ENCODE peak calls at places on chromosomes 16 and 17, in eight cellular contexts. E is anterior cingulate cortex, Y is ACHN, G is epithelial cell of esophagus, S is cardiac fibroblast, Q is T-helper 1 cell, M is HFF-Myc, O is lower leg skin. H is an unnamed sample.

GRCh38 chr17:12730931-12731521 is 58.3 kb upstream of the ARHGAP44 start:
- DNase-seq in O (peak; percentile 34), Y (no peak), M (no peak), G (peak; percentile 17), Q (no peak), E (no peak), S (peak; percentile 71), H (peak; percentile 84)

GRCh38 chr17:81412490-81413093 is 17.3 kb downstream of the BAHCC1 start:
- DNase-seq in G (peak; percentile 82), S (peak; percentile 70), Q (no peak), M (no peak), O (no peak), E (no peak), Y (no peak), H (no peak)

GRCh38 chr16:54282202-54282922 is 4.2 kb downstream of the IRX3 start:
- DNase-seq in G (peak; percentile 42), S (no peak), M (no peak), Y (no peak), O (no peak), E (no peak), Q (no peak), H (peak; percentile 84)

GRCh38 chr17:6254036-6254435 is 180.9 kb downstream of the AIPL1 start:
- DNase-seq in S (no peak), Y (peak; percentile 36), M (no peak), G (no peak), E (no peak), O (no peak), Q (no peak), H (no peak)

GRCh38 chr17:49730078-49730786 is 22.5 kb upstream of the SLC35B1 start:
- DNase-seq in E (peak; percentile 69), S (peak; percentile 65), M (peak; percentile 60), O (peak; percentile 42), Q (no peak), G (no peak), Y (no peak), H (peak; percentile 88)

GRCh38 chr17:31739300-31739699 is 119.7 kb downstream of the COPRS start:
- DNase-seq in Q (no peak), G (peak; percentile 66), M (no peak), S (peak; percentile 65), E (no peak), O (no peak), Y (no peak), H (no peak)

GRCh38 chr17:78138204-78139060 is 7.8 kb upstream of the C17orf99 start:
- DNase-seq in Q (no peak), M (no peak), O (no peak), G (no peak), S (no peak), Y (no peak), E (no peak), H (no peak)

GRCh38 chr16:8739151-8739550 is 58.3 kb downstream of the TMEM186 start:
- DNase-seq in Y (no peak), M (no peak), E (no peak), G (no peak), Q (no peak), S (no peak), O (no peak), H (no peak)

GRCh38 chr17:42518046-42518754 is 17.8 kb upstream of the NAGLU start:
- DNase-seq in S (peak; percentile 99), Y (peak; percentile 95), E (no peak), G (peak; percentile 93), Q (no peak), M (peak; percentile 95), O (peak; percentile 90), H (no peak)

GRCh38 chr17:72530409-72530808 is 409.6 kb downstream of the SOX9 start:
- DNase-seq in S (no peak), M (no peak), Q (no peak), O (no peak), E (no peak), Y (no peak), G (no peak), H (no peak)

GRCh38 chr17:55642741-55643140 is 79.9 kb downstream of the TMEM100 start:
- DNase-seq in Q (no peak), M (no peak), E (no peak), Y (no peak), G (no peak), O (no peak), S (no peak), H (no peak)

GRCh38 chr17:82387577-82388106 is 16.1 kb downstream of the UTS2R start:
- DNase-seq in G (no peak), E (no peak), S (no peak), Q (no peak), M (no peak), Y (no peak), O (no peak), H (no peak)

GRCh38 chr16:66717112-66717675 is 20.7 kb upstream of the CMTM4 start:
- DNase-seq in G (peak; percentile 34), Y (peak; percentile 37), O (no peak), E (peak; percentile 38), Q (no peak), S (peak; percentile 72), M (peak; percentile 77), H (no peak)

GRCh38 chr17:10192963-10193362 is 5.4 kb downstream of the GAS7 start:
- DNase-seq in Q (no peak), O (no peak), E (no peak), Y (no peak), M (no peak), S (peak; percentile 36), G (no peak), H (no peak)

GRCh38 chr17:80737106-80738019 is 192.7 kb downstream of the RPTOR start:
- DNase-seq in O (no peak), G (no peak), Y (no peak), E (no peak), Q (no peak), S (no peak), M (no peak), H (no peak)

GRCh38 chr16:52873997-52874500 is 178.6 kb downstream of the CHD9NB start:
- DNase-seq in S (no peak), Q (no peak), M (no peak), G (no peak), E (no peak), O (no peak), Y (no peak), H (no peak)

GRCh38 chr17:36731091-36731490 is 129.7 kb downstream of the MRM1 start:
- DNase-seq in G (peak; percentile 24), S (no peak), Y (no peak), Q (no peak), M (no peak), O (peak; percentile 30), E (no peak), H (no peak)

GRCh38 chr16:85436207-85436606 is 176.9 kb upstream of the GSE1 start:
- DNase-seq in E (no peak), M (no peak), Y (no peak), Q (no peak), S (no peak), O (no peak), G (no peak), H (no peak)

H was measured in Right ventricle myocardium inferior.